ENCODE peak calls at places on chromosomes 13 and 19, in seven cellular contexts. N, Y, V, T, O, E and L are unnamed samples.
A peak's percentile ranks its signal among the peaks of the same experiment; 100 is the strongest.

GRCh38 chr19:58562126-58563033 is 4.0 kb upstream of the UBE2M start:
- DNase-seq in N (peak; percentile 48), Y (no peak), V (no peak), T (peak; percentile 60), O (peak; percentile 55), E (peak; percentile 75), L (no peak)

GRCh38 chr13:114027046-114027760 is 53.3 kb upstream of the C13orf46 start:
- DNase-seq in N (no peak), Y (no peak), V (peak; percentile 42), T (peak; percentile 59), O (no peak), E (peak; percentile 64), L (no peak)

GRCh38 chr19:3852614-3853254 is 16.1 kb downstream of the ZFR2 start:
- DNase-seq in N (peak; percentile 28), Y (peak; percentile 41), V (no peak), T (no peak), O (no peak), E (no peak), L (no peak)

GRCh38 chr19:2063824-2064223 is 12.8 kb upstream of the MKNK2 start:
- DNase-seq in N (no peak), Y (no peak), V (no peak), T (no peak), O (no peak), E (peak; percentile 23), L (no peak)

GRCh38 chr13:50400035-50400726 is 384.9 kb downstream of the KCNRG start:
- DNase-seq in N (no peak), Y (no peak), V (peak; percentile 73), T (no peak), O (peak; percentile 42), E (no peak), L (no peak)

GRCh38 chr13:44622259-44622658 is 46.1 kb upstream of the TSC22D1 start:
- DNase-seq in N (no peak), Y (peak; percentile 3), V (no peak), T (no peak), O (no peak), E (no peak), L (no peak)

GRCh38 chr13:102817907-102818306 is 19.0 kb downstream of the BIVM start:
- DNase-seq in N (no peak), Y (no peak), V (no peak), T (no peak), O (no peak), E (no peak), L (no peak)

GRCh38 chr13:65499251-65499650 is 1730.9 kb downstream of the PCDH9 start:
- DNase-seq in N (no peak), Y (no peak), V (no peak), T (no peak), O (no peak), E (no peak), L (no peak)

GRCh38 chr13:29482504-29482903 is 113.0 kb downstream of the SLC7A1 start:
- DNase-seq in N (no peak), Y (no peak), V (no peak), T (no peak), O (no peak), E (no peak), L (no peak)

GRCh38 chr13:83151308-83151660 is 731.0 kb downstream of the SLITRK1 start:
- DNase-seq in N (no peak), Y (no peak), V (no peak), T (no peak), O (no peak), E (no peak), L (no peak)

GRCh38 chr19:48624067-48624594 is 4.8 kb downstream of the SPHK2 start:
- DNase-seq in N (peak; percentile 99), Y (peak; percentile 93), V (peak; percentile 98), T (peak; percentile 98), O (peak; percentile 98), E (peak; percentile 98), L (peak; percentile 97)
- TF ChIP-seq POLR2A in N (no peak), Y (no peak), V (peak; percentile 18), T (no peak), O (no peak), E (peak; percentile 33), L (no peak)

DNA sequence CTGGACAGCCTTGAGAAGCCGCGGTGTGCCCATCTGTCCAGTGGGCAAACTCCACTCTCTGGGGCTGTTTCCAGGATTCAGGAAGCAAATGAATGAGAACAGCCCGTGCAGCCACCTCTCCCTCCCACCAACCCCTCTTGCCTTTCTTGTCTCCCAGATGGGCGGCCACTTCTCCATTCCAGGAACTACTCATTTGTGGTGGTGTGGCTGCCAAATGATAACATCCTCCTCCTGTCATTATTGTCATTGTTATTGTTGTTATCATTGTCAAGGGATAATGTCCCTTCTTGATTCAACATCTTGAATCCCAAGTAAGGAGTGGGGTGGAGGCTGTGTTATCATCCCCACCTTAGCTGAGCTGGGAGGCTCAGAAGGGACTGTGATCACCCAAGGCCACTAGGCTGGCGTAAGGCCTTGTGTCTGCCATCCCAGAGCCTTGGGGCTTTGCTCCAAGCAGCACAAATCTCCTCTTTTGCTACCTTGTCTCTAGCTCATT is 1.6 kb downstream of the DNM2 start:
- DNase-seq in N (no peak), Y (no peak), V (peak; percentile 56), T (no peak), O (peak; percentile 19), E (no peak), L (no peak)
- H3K27ac ChIP-seq in N (peak overlapping the region; percentile 93), Y (peak overlapping the region; percentile 98), V (peak overlapping the region; percentile 94), T (peak overlapping the region; percentile 15), O (peak overlapping the region; percentile 91), E (no peak overlapping the region), L (no peak overlapping the region)

DNA sequence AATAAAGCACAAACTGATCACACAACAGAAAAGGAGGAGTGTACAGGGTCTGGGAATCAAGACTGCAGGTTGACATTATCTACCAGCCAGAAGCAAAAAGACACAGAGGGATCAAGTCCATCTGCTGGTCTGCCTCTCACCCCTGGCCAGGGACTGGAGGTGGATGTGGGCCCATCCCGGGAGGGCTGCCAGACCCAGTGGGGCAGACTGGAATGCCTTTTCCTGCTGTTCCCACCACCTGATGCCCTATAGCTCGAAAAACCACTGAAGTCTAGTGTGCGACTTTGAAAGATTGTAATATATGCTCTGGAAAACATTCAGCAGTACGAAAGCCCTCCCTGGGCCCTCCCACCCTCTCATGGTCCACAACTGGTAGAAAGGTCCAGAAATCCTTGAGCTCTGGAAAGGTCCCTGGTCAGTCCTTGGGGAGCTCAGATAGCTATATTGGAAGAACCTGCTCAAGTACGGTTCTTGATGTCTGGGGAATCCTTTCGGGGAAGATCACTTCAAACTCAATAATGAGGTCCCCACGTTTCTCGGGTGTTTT is 2.6 kb downstream of the DNAJB1 start:
- DNase-seq in N (no peak), Y (no peak), V (no peak), T (no peak), O (no peak), E (no peak), L (no peak)
- TF ChIP-seq POLR2A in N (no peak), Y (no peak), V (no peak), T (no peak), O (no peak), E (no peak), L (no peak)

GRCh38 chr13:98751397-98752110 is 918 bp downstream of the SLC15A1 start:
- DNase-seq in N (no peak), Y (no peak), V (no peak), T (no peak), O (peak; percentile 60), E (no peak), L (no peak)
- H3K27ac ChIP-seq in N (no peak overlapping the region), Y (no peak overlapping the region), V (no peak overlapping the region), T (peak overlapping the region; percentile 70), O (peak overlapping the region; percentile 43), E (no peak overlapping the region), L (no peak overlapping the region)